ENCODE peak calls at places on chromosomes 1 and 21, in nine cellular contexts. J, U, B, S, M, Y, H, L and Q are unnamed samples.
A peak's percentile ranks its signal among the peaks of the same experiment; 100 is the strongest.

GRCh38 chr1:53137729-53138128 is 4.7 kb downstream of the SLC1A7 start:
- DNase-seq in M (no peak), U (no peak), H (peak; percentile 18), S (no peak), L (no peak), Y (no peak), J (no peak), B (no peak), Q (peak; percentile 47)

GRCh38 chr1:229846351-229846750 is 220.3 kb downstream of the URB2 start:
- DNase-seq in M (no peak), J (no peak), L (no peak), Y (no peak), B (no peak), H (no peak), S (no peak), U (no peak), Q (no peak)

GRCh38 chr1:109634771-109635750 is 15.4 kb downstream of the AMPD2 start:
- DNase-seq in H (no peak), L (no peak), M (no peak), J (no peak), B (peak; percentile 24), U (no peak), S (no peak), Y (no peak), Q (peak; percentile 43)

GRCh38 chr1:85200367-85200869 is 398 bp downstream of the SYDE2 start:
- DNase-seq in L (no peak), S (peak; percentile 42), J (no peak), U (peak; percentile 25), M (no peak), B (peak; percentile 50), H (peak; percentile 57), Y (no peak), Q (peak; percentile 83)

GRCh38 chr1:41980872-41981653 is 62.3 kb upstream of the HIVEP3 start:
- DNase-seq in B (no peak), U (peak; percentile 13), H (no peak), Y (no peak), J (no peak), L (no peak), S (peak; percentile 3), M (no peak), Q (no peak)

GRCh38 chr1:246733706-246734105 is 9.5 kb downstream of the SCCPDH start:
- DNase-seq in U (no peak), M (no peak), L (no peak), H (no peak), S (no peak), Y (no peak), B (no peak), J (no peak), Q (no peak)

GRCh38 chr1:78032964-78033796 is 12.6 kb upstream of the GIPC2 start:
- DNase-seq in J (no peak), S (no peak), H (peak; percentile 31), M (no peak), L (peak; percentile 55), Y (no peak), U (no peak), B (no peak), Q (no peak)

GRCh38 chr1:7784492-7785071 is 491 bp downstream of the PER3 start:
- DNase-seq in B (peak; percentile 40), S (no peak), Y (no peak), J (no peak), H (peak; percentile 44), U (no peak), L (no peak), M (no peak), Q (peak; percentile 61)

GRCh38 chr1:109761227-109762038 is 2.3 kb downstream of the EPS8L3 start:
- DNase-seq in Y (no peak), B (no peak), S (no peak), M (no peak), H (no peak), J (no peak), U (no peak), L (peak; percentile 41), Q (no peak)

GRCh38 chr1:65844990-65845757 is 52.5 kb downstream of the PDE4B start:
- DNase-seq in B (no peak), U (no peak), M (no peak), S (no peak), L (no peak), J (no peak), H (no peak), Y (no peak), Q (no peak)

GRCh38 chr1:98053471-98054366 is 132.9 kb upstream of the DPYD start:
- DNase-seq in H (peak; percentile 85), Y (no peak), M (peak; percentile 65), S (peak; percentile 84), L (peak; percentile 71), B (peak; percentile 81), J (no peak), U (peak; percentile 42), Q (peak; percentile 93)

GRCh38 chr1:155012052-155012546 is 9.5 kb downstream of the ZBTB7B start:
- DNase-seq in M (no peak), L (peak; percentile 81), S (no peak), Y (no peak), U (peak; percentile 83), H (peak; percentile 55), B (peak; percentile 98), J (peak; percentile 46), Q (peak; percentile 97)

GRCh38 chr1:22031214-22031962 is 21.1 kb upstream of the CDC42 start:
- DNase-seq in S (no peak), U (no peak), B (no peak), J (no peak), L (peak; percentile 72), M (no peak), H (no peak), Y (no peak), Q (no peak)

GRCh38 chr1:225554216-225554812 is 98.6 kb downstream of the ENAH start:
- DNase-seq in S (peak; percentile 28), L (peak; percentile 37), B (no peak), Y (no peak), J (no peak), H (peak; percentile 55), U (no peak), M (peak; percentile 44), Q (no peak)

GRCh38 chr1:197467881-197468280 is 199.8 kb downstream of the CRB1 start:
- DNase-seq in J (no peak), U (no peak), S (peak; percentile 44), L (peak; percentile 30), H (peak; percentile 51), B (no peak), M (peak; percentile 52), Y (no peak), Q (no peak)

GRCh38 chr21:42614811-42615342 is 38.5 kb upstream of the PDE9A start:
- DNase-seq in J (no peak), B (no peak), U (no peak), S (peak; percentile 14), Y (no peak), H (peak; percentile 29), L (peak; percentile 34), M (no peak), Q (peak; percentile 59)

GRCh38 chr1:3903141-3904005 is 3.3 kb upstream of the C1orf174 start:
- DNase-seq in U (no peak), B (no peak), J (no peak), H (no peak), Y (no peak), M (no peak), S (no peak), L (no peak), Q (no peak)

GRCh38 chr1:27536767-27537166 is 46.8 kb upstream of the WASF2 start:
- DNase-seq in H (peak; percentile 93), B (peak; percentile 66), Y (no peak), S (peak; percentile 87), M (peak; percentile 82), J (no peak), U (peak; percentile 65), L (peak; percentile 84), Q (peak; percentile 93)

GRCh38 chr21:27268290-27268689 is 301.4 kb upstream of the ADAMTS5 start:
- DNase-seq in U (no peak), Y (no peak), M (peak; percentile 57), J (no peak), H (peak; percentile 65), S (peak; percentile 66), L (peak; percentile 87), B (no peak), Q (no peak)

GRCh38 chr1:153678519-153679336 is at the start of gene NPR1:
- DNase-seq in B (peak; percentile 54), H (peak; percentile 74), L (no peak), S (peak; percentile 36), M (no peak), U (no peak), J (peak; percentile 35), Y (no peak), Q (peak; percentile 83)

GRCh38 chr1:202158810-202159533 is 1.4 kb downstream of the PTPN7 start:
- DNase-seq in L (no peak), S (no peak), B (no peak), Y (no peak), J (no peak), H (no peak), M (no peak), U (no peak), Q (no peak)

GRCh38 chr1:117812868-117813511 is 116.4 kb downstream of the GDAP2 start:
- DNase-seq in L (peak; percentile 70), J (no peak), M (peak; percentile 68), Y (no peak), H (peak; percentile 76), U (no peak), B (no peak), S (peak; percentile 48), Q (no peak)

GRCh38 chr1:32742132-32742947 is 39.8 kb upstream of the SYNC start:
- DNase-seq in B (peak; percentile 75), J (no peak), H (no peak), U (no peak), L (no peak), S (no peak), M (no peak), Y (no peak), Q (peak; percentile 84)

GRCh38 chr1:14602131-14602530 is 3.6 kb downstream of the KAZN start:
- DNase-seq in U (no peak), Y (no peak), H (peak; percentile 47), M (no peak), B (no peak), S (no peak), L (no peak), J (no peak), Q (no peak)